ENCODE peak calls at places on chromosomes 7 and 10, in four cellular contexts. W, Y, I and M are unnamed samples.

GRCh38 chr10:24651923-24652322 is 71.8 kb downstream of the ARHGAP21 start:
- DNase-seq in W (peak; percentile 4), Y (no peak), I (no peak), M (no peak)

GRCh38 chr10:22805304-22805703 is 90.9 kb upstream of the PIP4K2A start:
- DNase-seq in W (no peak), Y (no peak), I (no peak), M (no peak)

GRCh38 chr7:50382455-50382854 is 67.7 kb downstream of the FIGNL1 start:
- DNase-seq in W (no peak), Y (no peak), I (peak; percentile 24), M (no peak)

GRCh38 chr7:138396251-138397070 is 63.6 kb upstream of the TRIM24 start:
- DNase-seq in W (no peak), Y (peak; percentile 72), I (no peak), M (no peak)

GRCh38 chr10:89207801-89208551 is 859 bp upstream of the CH25H start:
- DNase-seq in W (no peak), Y (peak; percentile 65), I (peak; percentile 59), M (peak; percentile 36)

GRCh38 chr7:100515072-100515532 is 23.9 kb upstream of the AGFG2 start:
- DNase-seq in W (peak; percentile 38), Y (no peak), I (no peak), M (no peak)

GRCh38 chr7:29812185-29812876 is 6.0 kb downstream of the WIPF3 start:
- DNase-seq in W (no peak), Y (no peak), I (no peak), M (no peak)

GRCh38 chr10:22606164-22606614 is 108.2 kb downstream of the PIP4K2A start:
- DNase-seq in W (no peak), Y (no peak), I (no peak), M (no peak)

GRCh38 chr10:87612107-87612506 is 47.6 kb upstream of the PAPSS2 start:
- DNase-seq in W (no peak), Y (no peak), I (no peak), M (no peak)

GRCh38 chr10:31937371-31937770 is 8.7 kb upstream of the ARHGAP12 start:
- DNase-seq in W (no peak), Y (no peak), I (no peak), M (no peak)

GRCh38 chr7:1811850-1812692 is 142.0 kb downstream of the ELFN1 start:
- DNase-seq in W (no peak), Y (peak; percentile 83), I (no peak), M (no peak)

GRCh38 chr10:5619366-5620211 is 46.8 kb downstream of the ASB13 start:
- DNase-seq in W (no peak), Y (no peak), I (peak; percentile 43), M (no peak)

GRCh38 chr7:27814054-27814453 is 74.1 kb downstream of the TAX1BP1 start:
- DNase-seq in W (no peak), Y (no peak), I (no peak), M (no peak)

GRCh38 chr7:119562839-119563238 is 710.1 kb upstream of the KCND2 start:
- DNase-seq in W (no peak), Y (no peak), I (no peak), M (no peak)

GRCh38 chr7:22782616-22783232 is 39.9 kb downstream of the TOMM7 start:
- DNase-seq in W (no peak), Y (peak; percentile 76), I (peak; percentile 58), M (peak; percentile 65)

GRCh38 chr10:18402766-18403346 is 248.5 kb downstream of the NSUN6 start:
- DNase-seq in W (no peak), Y (no peak), I (no peak), M (no peak)

GRCh38 chr7:29105191-29105590 is 41.1 kb downstream of the CPVL start:
- DNase-seq in W (no peak), Y (no peak), I (no peak), M (no peak)

GRCh38 chr7:31027161-31027965 is 24.7 kb upstream of the ADCYAP1R1 start:
- DNase-seq in W (no peak), Y (peak; percentile 85), I (no peak), M (no peak)

GRCh38 chr10:21195149-21195731 is 298.1 kb upstream of the NEBL start:
- DNase-seq in W (no peak), Y (no peak), I (no peak), M (no peak)

GRCh38 chr10:115422624-115423023 is 329.5 kb downstream of the ATRNL1 start:
- DNase-seq in W (no peak), Y (no peak), I (no peak), M (no peak)

GRCh38 chr10:115417585-115418265 is 324.6 kb downstream of the ATRNL1 start:
- DNase-seq in W (no peak), Y (peak; percentile 81), I (no peak), M (no peak)
- TF ChIP-seq CTCF in W (no peak), Y (peak; percentile 75), I (peak; percentile 62), M (no peak)

GRCh38 chr7:12231097-12231496 is 20.0 kb downstream of the TMEM106B start:
- DNase-seq in W (no peak), Y (no peak), I (no peak), M (no peak)

GRCh38 chr7:12233175-12233574 is 22.1 kb downstream of the TMEM106B start:
- DNase-seq in W (no peak), Y (no peak), I (no peak), M (no peak)

GRCh38 chr7:12235970-12236369 is 24.9 kb downstream of the TMEM106B start:
- DNase-seq in W (no peak), Y (no peak), I (no peak), M (no peak)

GRCh38 chr7:12237007-12237406 is 25.9 kb downstream of the TMEM106B start:
- DNase-seq in W (no peak), Y (no peak), I (no peak), M (no peak)

GRCh38 chr7:12234334-12234733 is 23.2 kb downstream of the TMEM106B start:
- DNase-seq in W (no peak), Y (no peak), I (no peak), M (no peak)
- TF ChIP-seq CTCF in W (no peak), Y (no peak), I (no peak), M (no peak)

GRCh38 chr10:102064868-102065560 is at the start of gene HPS6:
- DNase-seq in W (peak; percentile 37), Y (peak; percentile 85), I (peak; percentile 95), M (peak; percentile 88)
- TF ChIP-seq CTCF in W (no peak), Y (no peak), I (peak; percentile 37), M (no peak)

GRCh38 chr7:32905175-32905662 is 13.7 kb upstream of the KBTBD2 start:
- DNase-seq in W (peak; percentile 65), Y (peak; percentile 73), I (peak; percentile 57), M (no peak)
- TF ChIP-seq CTCF in W (peak; percentile 13), Y (no peak), I (no peak), M (no peak)